ENCODE peak calls at places on chromosomes 2 and 18, in eight cellular contexts. L is IMR-90, C is gastrocnemius medialis, N is spleen, B is mesendoderm, V is GM23248, U is right atrium auricular region, D is left lung. E is an unnamed sample.

GRCh38 chr2:104786204-104786603 is 67.7 kb upstream of the POU3F3 start:
- DNase-seq in L (no peak), C (no peak), N (no peak), B (no peak), V (no peak), U (no peak), D (no peak), E (no peak)

GRCh38 chr2:127591221-127591923 is 54.6 kb upstream of the GPR17 start:
- DNase-seq in L (peak), C (peak), N (peak), B (peak), V (peak), U (no peak), D (peak), E (peak)

GRCh38 chr2:119266091-119266589 is 42.5 kb downstream of the STEAP3 start:
- DNase-seq in L (no peak), C (no peak), N (no peak), B (no peak), V (no peak), U (no peak), D (no peak), E (no peak)

GRCh38 chr2:16195681-16196070 is 255.3 kb downstream of the MYCN start:
- DNase-seq in L (no peak), C (no peak), N (no peak), B (no peak), V (no peak), U (no peak), D (no peak), E (no peak)

GRCh38 chr2:41965173-41965875 is 82.5 kb upstream of the PKDCC start:
- DNase-seq in L (no peak), C (peak), N (no peak), B (peak), V (no peak), U (no peak), D (no peak), E (no peak)

GRCh38 chr18:49613741-49614151 is 51.9 kb downstream of the LIPG start:
- DNase-seq in L (no peak), C (no peak), N (no peak), B (peak), V (no peak), U (no peak), D (no peak), E (no peak)

GRCh38 chr2:128663371-128664050 is 344.8 kb upstream of the HS6ST1 start:
- DNase-seq in L (no peak), C (no peak), N (peak), B (no peak), V (no peak), U (no peak), D (no peak), E (no peak)

GRCh38 chr18:6009751-6010150 is 114.4 kb upstream of the TMEM200C start:
- DNase-seq in L (peak), C (no peak), N (no peak), B (no peak), V (peak), U (no peak), D (no peak), E (no peak)

GRCh38 chr2:120735750-120736170 is at the start of gene GLI2:
- DNase-seq in L (peak), C (peak), N (peak), B (peak), V (peak), U (peak), D (peak), E (peak)

GRCh38 chr2:101706121-101706818 is 8.8 kb downstream of the MAP4K4 start:
- DNase-seq in L (no peak), C (no peak), N (no peak), B (no peak), V (no peak), U (no peak), D (no peak), E (peak)

GRCh38 chr2:174780191-174780590 is 15.9 kb upstream of the CHRNA1 start:
- DNase-seq in L (peak), C (no peak), N (no peak), B (peak), V (peak), U (no peak), D (no peak), E (peak)

GRCh38 chr2:75465317-75465998 is 95.3 kb downstream of the EVA1A start:
- DNase-seq in L (peak), C (no peak), N (no peak), B (peak), V (peak), U (no peak), D (no peak), E (no peak)

GRCh38 chr2:173159794-173160463 is 84.3 kb downstream of the MAP3K20 start:
- DNase-seq in L (peak), C (peak), N (peak), B (peak), V (peak), U (peak), D (peak), E (peak)

GRCh38 chr2:200592414-200593075 is 6.7 kb downstream of the AOX1 start:
- DNase-seq in L (peak), C (no peak), N (no peak), B (peak), V (peak), U (no peak), D (no peak), E (no peak)

GRCh38 chr18:26008096-26008495 is 82.3 kb downstream of the SS18 start:
- DNase-seq in L (no peak), C (no peak), N (no peak), B (no peak), V (no peak), U (no peak), D (no peak), E (no peak)

GRCh38 chr2:45595724-45596435 is 15.2 kb downstream of the SRBD1 start:
- DNase-seq in L (peak), C (peak), N (no peak), B (no peak), V (peak), U (no peak), D (no peak), E (peak)

GRCh38 chr2:119544075-119545031 is at the start of gene CFAP221:
- DNase-seq in L (peak), C (peak), N (peak), B (peak), V (peak), U (no peak), D (peak), E (peak)

GRCh38 chr18:75638223-75638596 is 210.7 kb upstream of the SMIM21 start:
- DNase-seq in L (peak), C (no peak), N (no peak), B (peak), V (peak), U (no peak), D (no peak), E (no peak)

GRCh38 chr2:211745295-211746097 is 793.1 kb downstream of the ERBB4 start:
- DNase-seq in L (peak), C (peak), N (no peak), B (peak), V (peak), U (no peak), D (no peak), E (peak)

GRCh38 chr18:4755848-4756247 is 300.7 kb upstream of the DLGAP1 start:
- DNase-seq in L (no peak), C (no peak), N (no peak), B (no peak), V (no peak), U (no peak), D (no peak), E (no peak)

GRCh38 chr2:151906633-151906998 is 78.4 kb upstream of the ARL5A start:
- DNase-seq in L (no peak), C (no peak), N (no peak), B (no peak), V (no peak), U (no peak), D (no peak), E (no peak)

GRCh38 chr2:217471329-217471728 is 531.5 kb downstream of the TNS1 start:
- DNase-seq in L (peak), C (no peak), N (no peak), B (no peak), V (peak), U (no peak), D (no peak), E (no peak)

GRCh38 chr18:22844184-22844583 is 88.9 kb upstream of the RBBP8 start:
- DNase-seq in L (no peak), C (no peak), N (no peak), B (no peak), V (peak), U (no peak), D (no peak), E (no peak)

GRCh38 chr18:74899554-74899953 is 301.9 kb downstream of the ZNF407 start:
- DNase-seq in L (no peak), C (peak), N (no peak), B (no peak), V (no peak), U (no peak), D (no peak), E (no peak)

GRCh38 chr2:171347591-171348032 is 86.2 kb downstream of the METTL8 start:
- DNase-seq in L (peak), C (peak), N (no peak), B (no peak), V (peak), U (no peak), D (no peak), E (peak)
- H3K27ac ChIP-seq in L (peak), C (no peak), N (peak), B (no peak), V (peak), U (no peak), D (no peak), E (no peak)

DNA sequence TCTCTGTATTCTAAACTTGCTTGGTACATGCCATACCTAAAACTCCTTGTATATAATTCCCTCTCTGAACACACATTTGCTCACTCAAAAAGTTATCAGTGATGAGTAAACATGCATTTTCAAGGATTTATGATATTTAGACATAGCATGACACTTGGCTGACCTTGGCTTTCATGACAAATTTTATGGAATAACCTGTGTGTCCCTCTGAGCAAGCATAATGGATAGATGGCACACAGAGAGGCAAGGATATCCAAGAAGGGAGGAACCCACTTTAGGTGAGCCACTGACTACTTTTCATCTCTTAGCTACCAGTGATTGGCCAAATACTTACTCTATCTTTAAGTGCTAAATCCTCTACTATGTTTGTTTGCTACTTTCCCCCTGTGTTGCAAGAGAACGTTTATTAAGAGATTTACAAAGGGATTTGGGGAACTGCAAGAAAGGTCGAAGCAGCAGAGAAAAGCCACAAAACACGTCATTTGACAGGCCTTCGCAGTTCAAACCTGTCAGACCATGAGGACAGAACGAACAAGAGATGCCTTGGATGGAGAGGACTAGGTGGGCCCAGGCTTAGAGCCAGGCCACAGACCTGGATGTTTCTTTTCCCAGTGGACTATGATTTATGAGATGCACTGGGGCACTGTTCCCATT is 379.9 kb downstream of the NBAS start:
- DNase-seq in L (no peak), C (no peak), N (no peak), B (no peak), V (no peak), U (no peak), D (no peak), E (no peak)
- H3K27ac ChIP-seq in L (no peak), C (no peak), N (no peak), B (no peak), V (no peak), U (no peak), D (no peak), E (no peak)

DNA sequence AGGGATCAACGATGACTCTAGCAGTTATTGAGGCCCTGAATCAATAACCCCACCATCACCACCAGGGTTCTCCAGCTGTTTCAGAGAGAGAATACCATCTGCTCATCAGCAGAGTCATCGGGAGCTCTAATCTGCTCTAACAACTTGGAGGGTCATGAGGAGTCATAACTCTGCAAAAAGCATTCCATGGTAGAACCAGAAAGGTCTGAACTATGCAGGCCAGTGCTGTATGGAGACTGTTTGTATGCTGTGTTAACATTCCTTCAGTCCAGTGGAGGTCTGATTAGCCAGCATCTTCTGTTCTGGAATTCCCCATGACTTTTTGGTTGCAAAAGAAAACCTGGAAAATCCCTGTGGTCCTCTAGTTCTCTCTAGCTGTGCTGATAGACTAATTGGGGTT is 9.4 kb upstream of the ITGB6 start:
- DNase-seq in L (peak), C (no peak), N (no peak), B (no peak), V (peak), U (no peak), D (no peak), E (peak)
- H3K27ac ChIP-seq in L (peak), C (peak), N (peak), B (no peak), V (peak), U (no peak), D (no peak), E (peak)

GRCh38 chr2:10411557-10411956 is 36.6 kb downstream of the ODC1 start:
- DNase-seq in L (no peak), C (no peak), N (no peak), B (no peak), V (no peak), U (no peak), D (no peak), E (no peak)
- H3K27ac ChIP-seq in L (no peak), C (no peak), N (peak), B (no peak), V (no peak), U (no peak), D (no peak), E (no peak)

DNA sequence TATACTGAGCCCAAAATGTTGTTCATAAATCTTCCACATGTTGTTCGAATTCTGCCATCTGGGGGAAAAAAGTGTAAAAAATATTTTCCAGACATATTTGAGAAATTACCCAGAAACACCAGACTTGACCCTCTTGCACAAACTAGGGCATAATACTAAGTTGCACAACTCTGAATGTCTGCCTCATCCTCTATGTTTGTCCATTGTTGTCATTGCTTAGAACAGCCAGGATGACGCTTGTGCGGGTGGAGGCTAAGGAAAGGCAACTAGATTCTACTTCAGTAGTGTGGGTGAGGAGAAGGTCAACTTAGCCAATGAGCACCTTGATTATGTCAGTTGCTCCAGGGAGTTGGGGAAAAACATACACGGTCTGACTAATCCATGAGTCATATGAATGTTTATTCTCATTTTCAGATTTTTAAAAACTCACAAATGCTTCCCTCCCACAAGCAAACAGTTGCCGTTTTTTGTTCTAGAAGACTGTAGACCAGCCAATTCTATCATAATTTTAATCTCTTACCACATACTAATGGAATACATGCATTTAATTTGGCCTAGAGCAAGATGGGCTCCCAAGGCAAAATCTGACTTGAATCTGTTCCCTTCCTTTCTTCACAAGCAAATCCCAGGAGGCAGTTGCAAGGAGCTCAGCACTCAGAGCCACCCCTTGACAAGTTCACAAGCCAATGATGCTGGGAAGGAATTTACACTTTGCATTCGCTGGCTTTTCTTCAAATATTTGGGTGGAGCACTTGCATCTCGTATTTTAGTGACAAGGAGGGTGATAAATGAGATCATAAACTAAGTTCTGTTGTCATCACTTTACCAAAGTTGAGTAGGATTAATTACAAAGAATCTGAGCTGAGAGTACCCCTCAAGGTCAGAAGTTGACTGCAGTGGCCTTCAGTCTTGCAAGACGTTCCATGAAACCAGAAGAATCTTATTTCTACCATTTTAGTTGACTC is 163.2 kb upstream of the TWIST2 start:
- DNase-seq in L (peak), C (peak), N (no peak), B (no peak), V (peak), U (peak), D (no peak), E (peak)
- H3K27ac ChIP-seq in L (peak), C (peak), N (no peak), B (no peak), V (peak), U (no peak), D (peak), E (no peak)

GRCh38 chr18:3457261-3457724 is 7.3 kb downstream of the TGIF1 start:
- DNase-seq in L (no peak), C (no peak), N (no peak), B (no peak), V (no peak), U (no peak), D (no peak), E (no peak)
- H3K27ac ChIP-seq in L (peak), C (no peak), N (peak), B (no peak), V (no peak), U (no peak), D (peak), E (no peak)

GRCh38 chr2:85578243-85579180 is 1.1 kb downstream of the VAMP8 start:
- DNase-seq in L (no peak), C (peak), N (peak), B (peak), V (no peak), U (peak), D (peak), E (peak)

GRCh38 chr2:85575739-85576138 is 1.6 kb upstream of the VAMP8 start:
- DNase-seq in L (no peak), C (no peak), N (no peak), B (no peak), V (no peak), U (no peak), D (no peak), E (no peak)

GRCh38 chr2:85579266-85579935 is 2.0 kb downstream of the VAMP8 start:
- DNase-seq in L (no peak), C (no peak), N (no peak), B (peak), V (no peak), U (peak), D (no peak), E (peak)

GRCh38 chr2:85577063-85577385 is 362 bp upstream of the VAMP8 start:
- DNase-seq in L (no peak), C (no peak), N (no peak), B (no peak), V (no peak), U (no peak), D (no peak), E (no peak)

DNA sequence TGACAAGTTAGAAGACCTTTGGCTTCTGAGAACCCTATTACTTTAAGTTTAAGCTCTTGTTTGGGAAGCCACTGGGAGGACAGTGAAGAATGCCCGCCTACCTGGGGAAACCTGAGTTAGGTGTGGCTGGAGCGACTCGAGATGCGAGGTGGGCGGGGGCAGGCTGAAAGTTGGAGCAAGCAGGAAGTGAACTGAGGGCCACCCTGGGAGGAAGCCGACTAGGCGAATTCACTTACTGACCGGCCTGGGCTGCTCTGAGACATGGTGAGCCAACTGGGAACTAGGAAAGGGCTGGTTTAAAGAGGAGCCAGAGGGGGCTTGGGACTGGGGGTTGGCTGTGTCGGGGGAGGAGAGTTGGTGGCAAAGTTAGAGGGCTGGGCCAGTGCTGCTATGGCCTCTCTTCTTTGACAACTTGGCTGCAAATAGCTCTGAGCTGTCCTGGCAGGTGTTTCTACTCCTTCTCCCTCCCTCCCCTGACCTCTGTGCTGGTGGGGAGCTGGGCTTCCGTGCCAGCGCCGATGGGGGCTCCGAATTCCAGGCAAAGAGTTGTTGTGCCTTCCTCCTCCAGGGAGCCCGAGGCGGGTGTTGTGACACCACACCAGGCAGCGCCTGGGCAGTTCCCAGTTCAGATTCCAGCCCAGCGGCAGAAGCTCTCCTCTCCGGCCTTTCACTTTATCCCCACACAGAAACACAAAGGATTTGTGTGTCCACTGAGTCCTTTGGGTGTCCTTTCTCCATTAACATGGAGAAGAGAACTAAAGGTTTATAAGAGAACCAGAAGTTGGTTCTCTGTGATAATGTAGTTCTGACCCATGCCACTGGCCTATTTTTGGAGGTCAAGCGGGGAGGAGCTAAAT is at the start of gene VAMP8:
- DNase-seq in L (no peak), C (peak), N (peak), B (peak), V (no peak), U (no peak), D (peak), E (peak)
- H3K27ac ChIP-seq in L (peak), C (peak), N (peak), B (peak), V (no peak), U (peak), D (peak), E (peak)

E was measured in trophoblast cell.